ENCODE peak calls at places on chromosomes 7 and 10, in eight cellular contexts. T, B, I, E, Q, G, L and C are unnamed samples.

GRCh38 chr7:155584763-155585531 is 38.6 kb upstream of the CNPY1 start:
- DNase-seq in T (peak; percentile 53), B (peak; percentile 59), I (no peak), E (no peak), Q (peak; percentile 18), G (peak; percentile 56), L (no peak), C (peak; percentile 29)

GRCh38 chr10:109933984-109934565 is 10.8 kb upstream of the XPNPEP1 start:
- DNase-seq in T (peak; percentile 90), B (peak; percentile 37), I (no peak), E (no peak), Q (no peak), G (no peak), L (no peak), C (no peak)

GRCh38 chr10:77027576-77027975 is 610.0 kb downstream of the KCNMA1 start:
- DNase-seq in T (peak; percentile 22), B (no peak), I (no peak), E (no peak), Q (no peak), G (no peak), L (no peak), C (no peak)

GRCh38 chr10:102712089-102712488 is 2.1 kb downstream of the ARL3 start:
- DNase-seq in T (no peak), B (no peak), I (no peak), E (no peak), Q (no peak), G (no peak), L (no peak), C (no peak)

GRCh38 chr10:65993451-65993850 is 932.4 kb upstream of the LRRTM3 start:
- DNase-seq in T (no peak), B (no peak), I (no peak), E (no peak), Q (no peak), G (no peak), L (no peak), C (no peak)

GRCh38 chr10:30763933-30764332 is 134.4 kb upstream of the LYZL2 start:
- DNase-seq in T (peak; percentile 8), B (no peak), I (no peak), E (no peak), Q (no peak), G (peak; percentile 33), L (peak; percentile 49), C (no peak)

GRCh38 chr10:47323087-47323486 is 833 bp downstream of the GDF2 start:
- DNase-seq in T (no peak), B (no peak), I (no peak), E (no peak), Q (no peak), G (no peak), L (no peak), C (no peak)

GRCh38 chr10:74208081-74208480 is 57.1 kb downstream of the ADK start:
- DNase-seq in T (no peak), B (peak; percentile 39), I (no peak), E (no peak), Q (no peak), G (peak; percentile 33), L (no peak), C (no peak)

GRCh38 chr7:30564243-30564892 is 30.3 kb upstream of the GARS1 start:
- DNase-seq in T (peak; percentile 93), B (peak; percentile 83), I (peak; percentile 83), E (peak; percentile 83), Q (peak; percentile 83), G (peak; percentile 86), L (peak; percentile 81), C (peak; percentile 78)

GRCh38 chr10:93386496-93387369 is 95.4 kb downstream of the MYOF start:
- DNase-seq in T (peak; percentile 78), B (no peak), I (no peak), E (no peak), Q (peak; percentile 41), G (peak; percentile 44), L (no peak), C (no peak)

GRCh38 chr10:133590970-133591359 is 25.6 kb upstream of the SYCE1 start:
- DNase-seq in T (no peak), B (no peak), I (no peak), E (no peak), Q (no peak), G (no peak), L (no peak), C (no peak)

GRCh38 chr10:125521721-125522680 is 161.0 kb downstream of the TEX36 start:
- DNase-seq in T (peak; percentile 69), B (no peak), I (no peak), E (peak; percentile 64), Q (no peak), G (no peak), L (no peak), C (peak; percentile 6)

GRCh38 chr7:131327049-131327625 is 539 bp upstream of the MKLN1 start:
- DNase-seq in T (peak; percentile 67), B (no peak), I (no peak), E (peak; percentile 77), Q (peak; percentile 65), G (peak; percentile 50), L (no peak), C (peak; percentile 48)

GRCh38 chr10:34049887-34050286 is 715.4 kb upstream of the NRP1 start:
- DNase-seq in T (no peak), B (no peak), I (no peak), E (peak; percentile 90), Q (no peak), G (no peak), L (no peak), C (no peak)

GRCh38 chr7:29488203-29488970 is 75.2 kb upstream of the PRR15 start:
- DNase-seq in T (no peak), B (no peak), I (no peak), E (no peak), Q (no peak), G (no peak), L (no peak), C (no peak)

GRCh38 chr10:58660577-58661255 is 148.0 kb downstream of the BICC1 start:
- DNase-seq in T (no peak), B (no peak), I (no peak), E (no peak), Q (no peak), G (no peak), L (no peak), C (no peak)

GRCh38 chr10:71845410-71846406 is 5.3 kb downstream of the PSAP start:
- DNase-seq in T (no peak), B (no peak), I (no peak), E (no peak), Q (no peak), G (no peak), L (no peak), C (no peak)

GRCh38 chr7:100158229-100159098 is at the start of gene TRAPPC14:
- DNase-seq in T (peak; percentile 94), B (peak; percentile 97), I (peak; percentile 88), E (peak; percentile 81), Q (peak; percentile 82), G (peak; percentile 91), L (peak; percentile 97), C (peak; percentile 93)
- TF ChIP-seq POLR2A in T (peak; percentile 73), B (no peak), I (peak; percentile 26), E (peak; percentile 81), Q (peak; percentile 24), G (no peak), L (no peak), C (peak; percentile 88)

DNA sequence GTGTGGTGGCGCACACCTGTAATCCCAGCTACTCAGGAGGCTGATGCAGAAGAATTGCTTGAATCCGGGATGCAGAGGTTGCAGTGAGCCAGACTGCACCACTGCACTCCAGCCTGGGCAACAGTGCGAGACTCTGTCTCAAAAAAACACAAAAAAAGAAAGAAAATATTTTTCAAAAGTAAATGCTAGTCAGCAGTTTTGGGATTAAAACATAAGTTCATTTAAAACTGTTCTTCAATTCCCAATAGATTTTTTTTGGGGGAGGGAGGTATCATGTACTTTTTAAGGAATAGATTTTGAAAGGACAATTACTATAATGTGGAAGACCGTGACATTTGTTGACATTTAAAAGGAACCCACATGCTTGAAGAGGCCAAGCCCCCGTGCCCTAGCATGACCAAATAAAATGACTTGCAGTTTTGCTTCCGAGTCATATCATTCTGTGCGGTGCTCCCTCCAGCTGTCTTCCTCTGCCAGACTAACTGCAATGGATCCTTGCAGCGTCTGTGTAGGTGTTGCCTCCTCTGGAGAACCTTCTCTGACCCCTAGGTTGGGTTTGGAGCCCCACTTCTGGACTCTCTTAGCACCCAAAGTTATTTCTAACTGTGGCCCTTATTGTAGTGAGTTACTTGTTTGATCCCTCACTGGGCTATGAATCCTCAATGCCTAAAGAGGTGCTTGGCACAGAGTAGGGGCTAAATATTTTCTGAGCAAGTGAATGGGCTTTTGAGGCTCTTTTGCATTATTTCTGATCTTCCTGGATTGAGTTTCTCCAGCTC is 17.4 kb upstream of the HPS1 start:
- DNase-seq in T (peak; percentile 47), B (no peak), I (no peak), E (peak; percentile 14), Q (no peak), G (no peak), L (no peak), C (no peak)
- TF ChIP-seq POLR2A in T (no peak), B (no peak), I (no peak), E (no peak), Q (no peak), G (no peak), L (no peak), C (no peak)

GRCh38 chr7:151114151-151115090 is 28.1 kb downstream of the AGAP3 start:
- DNase-seq in T (no peak), B (no peak), I (no peak), E (no peak), Q (no peak), G (peak; percentile 43), L (no peak), C (peak; percentile 76)

GRCh38 chr7:151115121-151115835 is 29.0 kb downstream of the AGAP3 start:
- DNase-seq in T (no peak), B (no peak), I (no peak), E (no peak), Q (no peak), G (peak; percentile 21), L (no peak), C (no peak)

GRCh38 chr7:151117041-151117440 is 30.8 kb downstream of the AGAP3 start:
- DNase-seq in T (no peak), B (no peak), I (no peak), E (no peak), Q (no peak), G (no peak), L (no peak), C (no peak)

GRCh38 chr7:151116603-151117002 is 30.3 kb downstream of the AGAP3 start:
- DNase-seq in T (no peak), B (no peak), I (no peak), E (no peak), Q (no peak), G (no peak), L (no peak), C (no peak)

DNA sequence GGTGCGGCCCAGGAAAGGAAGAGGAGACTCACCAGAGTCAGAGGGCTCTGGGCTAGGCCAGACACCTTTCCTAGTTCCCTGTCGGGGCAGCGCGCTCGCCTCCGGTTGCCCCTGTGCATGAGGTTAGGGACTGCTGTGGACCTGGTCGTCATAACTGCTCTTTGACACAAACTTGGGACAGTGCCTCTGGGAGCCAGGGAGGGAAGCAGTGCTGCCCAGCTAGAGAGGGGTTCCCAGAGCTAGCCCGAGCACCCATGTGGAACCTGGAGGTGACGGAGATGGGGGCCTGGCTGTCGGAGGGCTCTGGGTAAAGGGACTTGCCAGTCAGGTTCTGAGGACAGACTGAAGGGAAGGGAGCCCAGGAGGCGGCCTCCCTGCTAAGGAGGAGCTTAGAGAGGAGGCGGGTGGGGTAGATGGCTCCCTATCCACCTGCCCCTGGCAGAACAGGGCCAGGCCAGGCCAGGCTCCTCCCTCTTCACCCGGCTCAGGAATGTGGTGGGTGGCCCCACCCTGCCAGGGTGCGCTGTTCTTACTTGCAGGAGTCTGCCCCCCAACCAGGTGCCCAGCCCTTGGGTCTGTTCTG is 29.7 kb downstream of the AGAP3 start:
- DNase-seq in T (no peak), B (no peak), I (no peak), E (no peak), Q (no peak), G (peak; percentile 77), L (no peak), C (no peak)
- TF ChIP-seq POLR2A in T (no peak), B (no peak), I (no peak), E (no peak), Q (no peak), G (no peak), L (no peak), C (no peak)

GRCh38 chr7:92447239-92448184 is at the start of gene GATAD1:
- DNase-seq in T (peak; percentile 96), B (peak; percentile 94), I (peak; percentile 91), E (peak; percentile 94), Q (peak; percentile 80), G (peak; percentile 94), L (peak; percentile 92), C (peak; percentile 93)
- TF ChIP-seq POLR2A in T (peak; percentile 79), B (no peak), I (peak; percentile 59), E (peak; percentile 76), Q (no peak), G (peak; percentile 83), L (peak; percentile 47), C (peak; percentile 73)